ENCODE peak calls at places on chromosome 1, in four cellular contexts. D is neural progenitor cell, X is astrocyte of the cerebellum, L is RWPE2. F is an unnamed sample.

GRCh38 chr1:153380711-153381110 is 5.3 kb upstream of the S100A12 start:
- DNase-seq in X (no peak), L (no peak), D (no peak), F (no peak)

GRCh38 chr1:26723013-26723991 is 27.5 kb downstream of the ARID1A start:
- DNase-seq in X (peak), D (peak), L (peak), F (peak)

GRCh38 chr1:205240569-205240968 is 12.8 kb downstream of the TMCC2 start:
- DNase-seq in L (no peak), X (no peak), D (no peak), F (no peak)

GRCh38 chr1:2189459-2190425 is 4.8 kb downstream of the FAAP20 start:
- DNase-seq in L (peak), D (peak), X (peak), F (peak)

GRCh38 chr1:232589111-232589808 is 40.7 kb downstream of the SIPA1L2 start:
- DNase-seq in D (no peak), L (no peak), X (no peak), F (no peak)

GRCh38 chr1:4939266-4939665 is 284.9 kb downstream of the AJAP1 start:
- DNase-seq in X (no peak), D (no peak), L (no peak), F (no peak)

GRCh38 chr1:13605159-13605558 is 21.5 kb downstream of the PDPN start:
- DNase-seq in X (peak), L (no peak), D (no peak), F (no peak)

GRCh38 chr1:47918257-47918867 is 78.8 kb downstream of the TRABD2B start:
- DNase-seq in D (no peak), L (no peak), X (no peak), F (peak)

GRCh38 chr1:63593887-63594617 is 841 bp downstream of the PGM1 start:
- DNase-seq in X (no peak), D (peak), L (peak), F (peak)

GRCh38 chr1:119136401-119136800 is 4.1 kb downstream of the WARS2 start:
- DNase-seq in X (no peak), D (no peak), L (no peak), F (no peak)

GRCh38 chr1:52550447-52550846 is 2.4 kb downstream of the TUT4 start:
- DNase-seq in D (no peak), L (no peak), X (no peak), F (no peak)

GRCh38 chr1:15627343-15627988 is 10.2 kb downstream of the DDI2 start:
- DNase-seq in D (no peak), X (no peak), L (no peak), F (no peak)

GRCh38 chr1:39981957-39982356 is 27.0 kb downstream of the MFSD2A start:
- DNase-seq in X (peak), L (peak), D (peak), F (no peak)

GRCh38 chr1:247419326-247419725 is 3.4 kb downstream of the NLRP3 start:
- DNase-seq in X (no peak), D (no peak), L (no peak), F (no peak)

GRCh38 chr1:114715952-114716303 is 643 bp downstream of the NRAS start:
- DNase-seq in L (no peak), D (no peak), X (no peak), F (no peak)

GRCh38 chr1:201488817-201489581 is 17.9 kb downstream of the CSRP1 start:
- DNase-seq in X (peak), D (no peak), L (peak), F (no peak)

GRCh38 chr1:172909606-172910326 is 141.0 kb downstream of the TNFSF18 start:
- DNase-seq in D (no peak), L (no peak), X (peak), F (no peak)

GRCh38 chr1:62593825-62594394 is 3.4 kb upstream of the ANGPTL3 start:
- DNase-seq in L (no peak), X (no peak), D (no peak), F (no peak)

GRCh38 chr1:119275145-119275929 is 93.2 kb upstream of the HAO2 start:
- DNase-seq in L (no peak), X (peak), D (peak), F (peak)

GRCh38 chr1:158147396-158148353 is 33.0 kb upstream of the CD1D start:
- DNase-seq in X (no peak), L (no peak), D (no peak), F (no peak)

GRCh38 chr1:81950845-81951244 is 150.1 kb downstream of the ADGRL2 start:
- DNase-seq in D (no peak), X (no peak), L (no peak), F (no peak)

GRCh38 chr1:54887665-54888071 is 673 bp upstream of the DHCR24 start:
- DNase-seq in X (no peak), L (no peak), D (peak), F (peak)

GRCh38 chr1:234239515-234239914 is 133.7 kb upstream of the COA6 start:
- DNase-seq in X (no peak), D (no peak), L (no peak), F (no peak)

GRCh38 chr1:203425668-203425999 is 50.0 kb upstream of the PRELP start:
- DNase-seq in X (no peak), L (no peak), D (no peak), F (no peak)

GRCh38 chr1:11151854-11152612 is 37.1 kb upstream of the ANGPTL7 start:
- DNase-seq in L (no peak), D (no peak), X (no peak), F (no peak)

GRCh38 chr1:93908394-93909145 is 660 bp downstream of the GCLM start:
- DNase-seq in L (peak), D (peak), X (no peak), F (peak)

GRCh38 chr1:203325418-203326091 is 20.2 kb downstream of the BTG2 start:
- DNase-seq in X (no peak), D (peak), L (no peak), F (no peak)

GRCh38 chr1:166197141-166197540 is 30.3 kb upstream of the FAM78B start:
- DNase-seq in D (no peak), L (no peak), X (no peak), F (no peak)

GRCh38 chr1:19819701-19820100 is 4.6 kb upstream of the RNF186 start:
- DNase-seq in D (no peak), L (no peak), X (no peak), F (no peak)

GRCh38 chr1:225998560-225999226 is 450 bp downstream of the SDE2 start:
- DNase-seq in X (no peak), D (no peak), L (no peak), F (no peak)

GRCh38 chr1:94039871-94040569 is 80.9 kb downstream of the ABCA4 start:
- DNase-seq in X (no peak), D (no peak), L (no peak), F (no peak)

GRCh38 chr1:154714638-154715037 is 106.7 kb upstream of the ADAR start:
- DNase-seq in L (no peak), X (no peak), D (peak), F (no peak)

GRCh38 chr1:91502882-91503184 is 2.2 kb downstream of the CDC7 start:
- DNase-seq in L (no peak), D (peak), X (peak), F (no peak)

GRCh38 chr1:154910851-154911250 is 25.7 kb downstream of the PMVK start:
- DNase-seq in L (no peak), X (no peak), D (no peak), F (no peak)

GRCh38 chr1:53726009-53726600 is 12.9 kb downstream of the GLIS1 start:
- DNase-seq in L (no peak), X (no peak), D (no peak), F (no peak)

GRCh38 chr1:174114106-174114505 is 45.2 kb upstream of the RABGAP1L start:
- DNase-seq in X (no peak), L (no peak), D (no peak), F (no peak)

GRCh38 chr1:199545780-199546179 is 481.7 kb upstream of the NR5A2 start:
- DNase-seq in L (no peak), D (peak), X (no peak), F (no peak)
- TF ChIP-seq CTCF in L (peak), D (peak), X (no peak), F (no peak)

GRCh38 chr1:17912491-17912890 is 157.4 kb downstream of the ACTL8 start:
- DNase-seq in L (no peak), D (no peak), X (no peak), F (no peak)

GRCh38 chr1:17913326-17914115 is 158.4 kb downstream of the ACTL8 start:
- DNase-seq in D (no peak), X (no peak), L (no peak), F (no peak)

GRCh38 chr1:17911789-17912188 is 156.7 kb downstream of the ACTL8 start:
- DNase-seq in L (no peak), X (no peak), D (no peak), F (no peak)

GRCh38 chr1:17909634-17910033 is 154.5 kb downstream of the ACTL8 start:
- DNase-seq in L (no peak), X (no peak), D (peak), F (no peak)

GRCh38 chr1:17908945-17909344 is 153.8 kb downstream of the ACTL8 start:
- DNase-seq in X (no peak), D (no peak), L (no peak), F (no peak)
- TF ChIP-seq CTCF in X (no peak), D (no peak), L (no peak), F (no peak)

GRCh38 chr1:29713857-29714256 is 477.5 kb downstream of the PTPRU start:
- DNase-seq in X (no peak), D (no peak), L (no peak), F (no peak)
- TF ChIP-seq CTCF in X (peak), D (peak), L (peak), F (no peak)

GRCh38 chr1:190373705-190374336 is 103.8 kb downstream of the BRINP3 start:
- DNase-seq in X (peak), L (no peak), D (peak), F (no peak)
- TF ChIP-seq CTCF in X (peak), L (peak), D (peak), F (peak)

GRCh38 chr1:89040315-89040626 is 17.6 kb upstream of the GBP3 start:
- DNase-seq in L (no peak), D (no peak), X (no peak), F (no peak)
- TF ChIP-seq CTCF in L (no peak), D (no peak), X (no peak), F (no peak)

DNA sequence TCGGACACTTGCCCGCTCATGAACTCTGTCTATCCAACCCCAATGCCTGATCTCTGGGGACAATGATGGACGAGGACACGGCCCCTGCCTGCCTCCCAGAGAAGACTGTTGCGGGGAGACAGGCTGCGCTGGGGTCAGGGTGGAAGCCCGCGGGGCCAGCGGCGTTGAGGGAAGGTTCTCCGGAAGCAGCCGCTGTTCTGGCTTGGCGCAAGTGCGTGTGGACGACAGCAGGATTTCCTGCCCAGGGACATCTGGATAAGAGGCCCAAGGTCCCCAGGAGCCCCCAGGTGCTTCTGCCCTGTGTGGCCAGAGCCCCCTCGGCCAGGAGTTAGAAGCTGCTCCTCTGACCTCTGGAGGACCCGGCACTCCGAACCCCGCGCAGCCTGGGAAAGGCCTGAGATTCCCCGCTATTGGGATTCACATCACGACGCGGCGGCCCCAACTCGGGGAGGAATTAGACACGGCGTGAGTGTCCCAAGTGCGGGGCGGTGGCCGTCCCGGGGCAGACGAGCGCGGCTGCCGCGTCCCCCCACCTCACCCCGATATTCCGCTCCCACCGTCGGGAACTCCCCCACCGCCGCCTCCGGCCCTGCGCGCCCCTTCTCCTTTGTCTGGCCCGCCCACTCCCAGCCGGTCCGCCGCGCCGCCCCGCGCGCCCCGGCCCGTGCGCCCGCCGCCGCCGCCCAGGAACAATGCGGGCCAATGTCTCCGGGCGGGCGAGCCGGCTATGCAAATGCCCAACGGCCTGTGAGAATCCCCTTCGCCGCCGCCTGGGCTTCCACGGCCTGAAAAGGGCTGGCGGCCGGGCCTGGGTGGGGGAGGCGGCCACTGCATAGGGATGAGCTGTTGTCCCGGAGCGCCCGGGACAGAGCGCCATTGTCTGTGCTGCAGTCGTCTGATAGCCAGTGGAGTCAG is 19.1 kb downstream of the RHBG start:
- DNase-seq in D (peak), L (no peak), X (no peak), F (peak)
- TF ChIP-seq CTCF in D (no peak), L (no peak), X (no peak), F (no peak)

GRCh38 chr1:190754769-190755168 is 277.1 kb upstream of the BRINP3 start:
- DNase-seq in L (no peak), D (no peak), X (peak), F (no peak)
- TF ChIP-seq CTCF in L (peak), D (no peak), X (no peak), F (no peak)

GRCh38 chr1:22708777-22709176 is 1.9 kb upstream of the EPHB2 start:
- DNase-seq in D (no peak), L (no peak), X (no peak), F (no peak)

GRCh38 chr1:22709891-22710687 is 550 bp upstream of the EPHB2 start:
- DNase-seq in X (peak), L (no peak), D (peak), F (peak)

GRCh38 chr1:22711071-22711470 is 432 bp downstream of the EPHB2 start:
- DNase-seq in D (peak), X (no peak), L (no peak), F (no peak)

GRCh38 chr1:22710688-22711024 is at the start of gene EPHB2:
- DNase-seq in L (no peak), X (no peak), D (peak), F (no peak)

GRCh38 chr1:22709227-22709626 is 1.4 kb upstream of the EPHB2 start:
- DNase-seq in X (no peak), L (no peak), D (peak), F (no peak)
- TF ChIP-seq CTCF in X (peak), L (peak), D (peak), F (peak)

F was measured in mesothelial cell of epicardium.